ENCODE peak calls at places on chromosome 14, in five cellular contexts. C, W, Z, A and V are unnamed samples.

GRCh38 chr14:32702571-32702970 is 236.1 kb upstream of the NPAS3 start:
- DNase-seq in C (no peak), W (peak; percentile 62), Z (no peak), A (no peak), V (no peak)

GRCh38 chr14:88189040-88189839 is 133.8 kb downstream of the KCNK10 start:
- DNase-seq in C (peak; percentile 61), W (peak; percentile 79), Z (peak; percentile 81), A (peak; percentile 86), V (peak; percentile 35)

GRCh38 chr14:93520053-93520607 is 89.4 kb downstream of the UNC79 start:
- DNase-seq in C (no peak), W (peak; percentile 14), Z (no peak), A (no peak), V (no peak)

GRCh38 chr14:59374048-59374447 is 91.1 kb downstream of the GPR135 start:
- DNase-seq in C (no peak), W (no peak), Z (peak; percentile 72), A (no peak), V (no peak)

GRCh38 chr14:59897757-59898383 is 22.1 kb upstream of the LRRC9 start:
- DNase-seq in C (no peak), W (peak; percentile 28), Z (peak; percentile 30), A (peak; percentile 67), V (no peak)

GRCh38 chr14:20799955-20800544 is 2.6 kb downstream of the RNASE1 start:
- DNase-seq in C (no peak), W (no peak), Z (peak; percentile 30), A (no peak), V (no peak)

GRCh38 chr14:101961011-101961721 is 3.2 kb upstream of the DYNC1H1 start:
- DNase-seq in C (peak; percentile 84), W (peak; percentile 89), Z (peak; percentile 72), A (peak; percentile 94), V (peak; percentile 52)

GRCh38 chr14:52922656-52923055 is 28.2 kb downstream of the FERMT2 start:
- DNase-seq in C (no peak), W (peak; percentile 83), Z (no peak), A (no peak), V (no peak)

GRCh38 chr14:67392728-67393314 is 19.1 kb downstream of the PLEK2 start:
- DNase-seq in C (no peak), W (no peak), Z (no peak), A (no peak), V (no peak)

GRCh38 chr14:63524537-63525155 is 18.5 kb downstream of the PPP2R5E start:
- DNase-seq in C (no peak), W (no peak), Z (no peak), A (no peak), V (no peak)

GRCh38 chr14:102584871-102585869 is 7.3 kb upstream of the RCOR1 start:
- DNase-seq in C (peak; percentile 53), W (no peak), Z (no peak), A (peak; percentile 36), V (no peak)

GRCh38 chr14:92207012-92207927 is 85.5 kb downstream of the CPSF2 start:
- DNase-seq in C (no peak), W (no peak), Z (no peak), A (peak; percentile 26), V (no peak)

GRCh38 chr14:22887990-22888378 is 5.0 kb downstream of the REM2 start:
- DNase-seq in C (no peak), W (no peak), Z (no peak), A (no peak), V (no peak)

GRCh38 chr14:54589076-54589475 is 22.1 kb downstream of the SAMD4A start:
- DNase-seq in C (no peak), W (peak; percentile 88), Z (no peak), A (no peak), V (no peak)

GRCh38 chr14:62711351-62712023 is 333.8 kb downstream of the KCNH5 start:
- DNase-seq in C (no peak), W (no peak), Z (no peak), A (peak; percentile 62), V (no peak)

DNA sequence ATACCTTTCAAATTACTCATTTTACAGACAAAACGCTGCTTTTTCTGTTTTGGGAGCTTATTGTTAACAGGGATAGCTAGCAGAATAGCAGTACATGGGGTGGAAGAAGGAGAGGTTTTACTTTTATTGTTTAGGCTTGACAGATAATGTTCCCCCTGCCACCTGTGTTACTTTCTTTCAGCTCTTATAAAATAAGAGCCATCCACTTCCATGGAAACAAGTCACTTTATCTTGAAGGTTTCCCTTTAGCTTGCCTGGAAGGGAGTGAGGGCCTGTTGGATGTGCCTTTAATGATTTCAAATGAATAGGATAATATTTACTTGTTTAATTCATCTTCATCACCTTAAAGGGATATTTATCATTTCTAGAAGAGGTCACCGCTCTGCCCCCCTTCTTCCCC is 23.3 kb downstream of the GPATCH2L start:
- DNase-seq in C (no peak), W (no peak), Z (no peak), A (no peak), V (no peak)
- H3K36me3 ChIP-seq in C (peaks cover 41% of the 10 kb centered on the region), W (peaks cover 63% of the 10 kb centered on the region), Z (peaks cover 76% of the 10 kb centered on the region), A (peaks cover 49% of the 10 kb centered on the region), V (peaks cover 69% of the 10 kb centered on the region)

GRCh38 chr14:74239848-74240793 is 872 bp downstream of the VSX2 start:
- DNase-seq in C (no peak), W (peak; percentile 35), Z (no peak), A (peak; percentile 29), V (no peak)
- TF ChIP-seq EZH2 in C (no peak), W (peak; percentile 97), Z (no peak), A (peak; percentile 74), V (peak; percentile 89)

DNA sequence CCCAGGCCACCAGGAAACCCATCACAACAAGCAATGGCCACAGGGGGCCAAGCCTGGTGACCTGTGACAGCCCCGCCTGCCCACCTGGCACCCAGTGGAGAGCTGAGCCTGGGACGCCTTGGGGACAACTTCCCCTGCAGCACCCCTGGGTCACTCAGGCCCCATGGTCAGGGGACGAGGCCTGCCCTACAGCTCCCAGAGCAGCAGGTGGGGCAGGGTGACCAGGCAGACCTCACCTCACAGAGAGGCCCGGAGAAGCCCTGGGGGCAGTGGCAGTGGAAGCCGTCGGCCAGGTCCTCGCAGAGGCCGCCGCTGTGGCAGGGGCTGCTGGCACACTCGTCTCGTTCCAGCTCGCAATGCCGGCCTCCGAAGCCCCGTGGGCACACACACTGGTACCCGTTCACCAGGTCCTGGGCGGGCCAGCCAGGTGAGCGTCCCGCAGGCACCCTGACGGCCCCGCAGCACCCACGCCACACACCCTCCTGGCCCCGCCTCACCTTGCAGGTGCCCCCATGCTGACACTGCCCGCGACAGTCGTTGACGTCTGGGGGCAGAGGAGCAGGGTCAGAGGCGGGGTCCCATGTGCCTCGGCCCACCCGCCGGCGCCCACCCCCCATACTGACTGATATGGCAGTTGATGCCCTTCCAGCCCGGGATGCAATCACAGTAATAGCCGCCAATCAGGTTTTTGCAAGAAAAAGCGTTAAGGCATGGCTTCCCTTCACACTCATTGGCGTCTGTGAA is 18.0 kb downstream of the JAG2 start:
- DNase-seq in C (no peak), W (no peak), Z (no peak), A (no peak), V (no peak)
- H3K36me3 ChIP-seq in C (no peaks in the 10 kb centered on the region), W (no peaks in the 10 kb centered on the region), Z (no peaks in the 10 kb centered on the region), A (no peaks in the 10 kb centered on the region), V (no peaks in the 10 kb centered on the region)

DNA sequence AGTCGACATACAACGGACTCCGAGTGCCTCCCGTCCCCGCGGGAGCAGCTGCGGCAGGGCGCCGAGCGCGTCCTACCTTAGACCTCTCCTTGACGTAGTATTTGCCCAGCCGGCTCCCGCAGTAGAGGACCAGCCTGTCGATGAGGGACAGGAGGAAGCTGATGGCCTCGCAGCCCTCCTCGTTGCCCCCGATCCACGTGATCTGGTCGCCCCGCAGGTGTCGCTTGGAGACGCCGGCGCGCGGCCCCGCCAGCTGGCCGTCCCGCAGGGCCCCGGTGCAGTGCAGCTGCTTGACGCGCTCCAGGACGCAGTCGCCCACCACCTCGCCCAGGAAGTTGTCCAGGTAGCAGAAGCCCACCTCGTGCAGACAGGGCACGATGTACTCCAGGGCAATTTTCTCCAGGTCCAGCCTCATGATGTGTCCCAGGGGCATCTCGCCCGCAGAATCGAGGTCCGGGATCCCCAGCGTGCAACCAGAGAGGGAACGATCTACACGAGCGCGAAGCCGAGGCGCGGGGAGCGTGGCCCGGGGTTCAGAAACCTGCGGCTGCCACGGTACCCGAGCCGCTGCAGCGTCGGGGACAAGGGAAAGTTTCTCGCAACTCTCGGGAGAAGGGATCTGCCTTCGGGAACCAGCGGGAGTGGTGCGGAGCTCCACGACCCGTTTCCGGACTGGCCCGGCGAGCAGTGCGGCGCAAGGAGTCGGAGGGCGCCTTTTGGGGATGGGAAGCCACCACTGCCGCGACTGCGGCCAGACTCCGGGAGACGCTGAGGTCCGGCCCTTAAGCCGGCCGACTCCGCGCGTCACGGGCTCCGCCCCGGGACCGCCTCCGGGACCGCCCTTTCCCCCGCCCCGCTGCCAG is at the start of gene EGLN3:
- DNase-seq in C (peak; percentile 71), W (peak; percentile 87), Z (peak; percentile 55), A (no peak), V (no peak)
- TF ChIP-seq EZH2 in C (no peak), W (no peak), Z (no peak), A (no peak), V (peak; percentile 94)